ENCODE peak calls at places on chromosomes 4 and X, in ten cellular contexts. V, N, C, X, M, G, J, U, B and W are unnamed samples.

GRCh38 chrX:148133099-148133725 is 152.1 kb downstream of the FMR1NB start:
- DNase-seq in V (no peak), N (no peak), C (peak; percentile 0), X (no peak), M (no peak), G (no peak), J (no peak), U (no peak), B (no peak), W (no peak)

GRCh38 chr4:178937130-178937529 is 1494.9 kb upstream of the AGA start:
- DNase-seq in V (no peak), N (no peak), C (no peak), X (no peak), M (no peak), G (peak; percentile 1), J (peak; percentile 25), U (no peak), B (peak; percentile 5), W (no peak)

GRCh38 chr4:124947622-124948265 is 235.2 kb upstream of the ANKRD50 start:
- DNase-seq in V (no peak), N (no peak), C (no peak), X (no peak), M (no peak), G (no peak), J (peak; percentile 40), U (no peak), B (peak; percentile 26), W (no peak)

GRCh38 chrX:44945736-44946135 is 72.7 kb downstream of the KDM6A start:
- DNase-seq in V (no peak), N (no peak), C (no peak), X (no peak), M (no peak), G (no peak), J (no peak), U (no peak), B (no peak), W (no peak)

GRCh38 chr4:124265701-124266100 is 446.8 kb downstream of the ANKRD50 start:
- DNase-seq in V (no peak), N (no peak), C (peak; percentile 15), X (no peak), M (no peak), G (no peak), J (peak; percentile 72), U (no peak), B (peak; percentile 63), W (no peak)

GRCh38 chrX:25015486-25016360 is at the start of gene ARX:
- DNase-seq in V (no peak), N (peak; percentile 55), C (peak; percentile 65), X (no peak), M (no peak), G (peak; percentile 43), J (peak; percentile 53), U (peak; percentile 97), B (peak; percentile 36), W (peak; percentile 70)

GRCh38 chr4:145618210-145618911 is 824 bp upstream of the MMAA start:
- DNase-seq in V (no peak), N (no peak), C (no peak), X (no peak), M (peak; percentile 43), G (no peak), J (no peak), U (peak; percentile 4), B (no peak), W (no peak)

GRCh38 chrX:45781901-45782553 is 581.4 kb upstream of the DIPK2B start:
- DNase-seq in V (no peak), N (no peak), C (peak; percentile 69), X (no peak), M (no peak), G (peak; percentile 43), J (peak; percentile 70), U (peak; percentile 16), B (peak; percentile 51), W (no peak)

GRCh38 chrX:31500920-31501319 is 429.1 kb upstream of the FTHL17 start:
- DNase-seq in V (no peak), N (no peak), C (peak; percentile 51), X (no peak), M (no peak), G (no peak), J (peak; percentile 78), U (no peak), B (peak; percentile 69), W (no peak)

GRCh38 chr4:145882594-145882993 is 56.0 kb downstream of the ZNF827 start:
- DNase-seq in V (no peak), N (no peak), C (no peak), X (no peak), M (no peak), G (no peak), J (no peak), U (no peak), B (no peak), W (no peak)

GRCh38 chrX:23779025-23779424 is 3.9 kb upstream of the SAT1 start:
- DNase-seq in V (no peak), N (no peak), C (no peak), X (no peak), M (no peak), G (peak; percentile 63), J (peak; percentile 59), U (no peak), B (peak; percentile 36), W (no peak)

GRCh38 chr4:119314356-119314755 is 7.6 kb downstream of the FABP2 start:
- DNase-seq in V (no peak), N (no peak), C (peak; percentile 68), X (no peak), M (peak; percentile 15), G (no peak), J (peak; percentile 37), U (peak; percentile 68), B (peak; percentile 22), W (no peak)

GRCh38 chrX:153495362-153495751 is 577 bp downstream of the BGN start:
- DNase-seq in V (no peak), N (no peak), C (peak; percentile 62), X (no peak), M (no peak), G (no peak), J (peak; percentile 39), U (no peak), B (no peak), W (no peak)

GRCh38 chr4:139015948-139016451 is 419 bp downstream of the NOCT start:
- DNase-seq in V (peak; percentile 75), N (peak; percentile 63), C (peak; percentile 36), X (no peak), M (peak; percentile 52), G (no peak), J (peak; percentile 23), U (no peak), B (no peak), W (peak; percentile 83)

DNA sequence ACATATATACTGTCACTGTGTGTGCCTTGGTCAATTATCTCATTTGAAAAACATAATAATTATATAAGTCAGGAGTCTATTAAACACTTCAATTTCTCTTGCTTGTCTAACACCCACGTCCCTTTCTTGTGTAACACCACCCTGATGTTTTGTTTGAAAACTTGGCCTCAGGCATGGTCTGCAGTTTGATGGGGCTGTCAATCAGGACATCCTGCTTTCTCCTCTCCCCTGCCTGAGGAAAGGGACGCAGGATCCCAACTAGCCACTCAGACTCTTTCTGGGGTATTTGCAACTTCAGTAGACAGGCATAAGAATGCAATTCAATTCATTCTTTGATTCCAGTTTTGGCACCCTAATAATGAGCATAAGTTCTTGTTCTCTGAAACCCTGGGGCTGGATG is 48.8 kb downstream of the DKK2 start:
- DNase-seq in V (no peak), N (no peak), C (no peak), X (no peak), M (no peak), G (no peak), J (no peak), U (no peak), B (no peak), W (no peak)
- H3K4me1 ChIP-seq in V (no peaks in the 10 kb centered on the region), N (no peaks in the 10 kb centered on the region), C (no peaks in the 10 kb centered on the region), X (no peaks in the 10 kb centered on the region), M (no peaks in the 10 kb centered on the region), G (no peaks in the 10 kb centered on the region), J (no peaks in the 10 kb centered on the region), U (no peaks in the 10 kb centered on the region), B (no peaks in the 10 kb centered on the region), W (no peaks in the 10 kb centered on the region)

GRCh38 chrX:33132569-33132968 is 78.8 kb downstream of the DMD start:
- DNase-seq in V (no peak), N (no peak), C (no peak), X (no peak), M (no peak), G (no peak), J (no peak), U (no peak), B (no peak), W (no peak)
- H3K4me1 ChIP-seq in V (no peaks in the 10 kb centered on the region), N (no peaks in the 10 kb centered on the region), C (peaks cover 20% of the 10 kb centered on the region), X (no peaks in the 10 kb centered on the region), M (no peaks in the 10 kb centered on the region), G (no peaks in the 10 kb centered on the region), J (no peaks in the 10 kb centered on the region), U (peaks cover 27% of the 10 kb centered on the region), B (no peaks in the 10 kb centered on the region), W (no peaks in the 10 kb centered on the region)

GRCh38 chr4:184427687-184428086 is 46.7 kb downstream of the IRF2 start:
- DNase-seq in V (no peak), N (no peak), C (peak; percentile 54), X (no peak), M (no peak), G (no peak), J (peak; percentile 27), U (no peak), B (no peak), W (no peak)

GRCh38 chr4:184427093-184427492 is 47.3 kb downstream of the IRF2 start:
- DNase-seq in V (no peak), N (no peak), C (no peak), X (no peak), M (no peak), G (no peak), J (no peak), U (no peak), B (no peak), W (no peak)

GRCh38 chr4:184430163-184430562 is 44.2 kb downstream of the IRF2 start:
- DNase-seq in V (no peak), N (no peak), C (no peak), X (no peak), M (no peak), G (no peak), J (no peak), U (no peak), B (no peak), W (no peak)

GRCh38 chr4:184432127-184432922 is 42.0 kb downstream of the IRF2 start:
- DNase-seq in V (no peak), N (no peak), C (no peak), X (no peak), M (no peak), G (no peak), J (no peak), U (no peak), B (no peak), W (no peak)

GRCh38 chr4:184428787-184429186 is 45.6 kb downstream of the IRF2 start:
- DNase-seq in V (no peak), N (no peak), C (no peak), X (no peak), M (no peak), G (no peak), J (no peak), U (no peak), B (no peak), W (no peak)
- H3K4me1 ChIP-seq in V (peaks cover 11% of the 10 kb centered on the region), N (no peaks in the 10 kb centered on the region), C (no peaks in the 10 kb centered on the region), X (peaks cover 18% of the 10 kb centered on the region), M (no peaks in the 10 kb centered on the region), G (no peaks in the 10 kb centered on the region), J (peaks cover 10% of the 10 kb centered on the region), U (peaks cover 13% of the 10 kb centered on the region), B (no peaks in the 10 kb centered on the region), W (peaks cover 28% of the 10 kb centered on the region)

DNA sequence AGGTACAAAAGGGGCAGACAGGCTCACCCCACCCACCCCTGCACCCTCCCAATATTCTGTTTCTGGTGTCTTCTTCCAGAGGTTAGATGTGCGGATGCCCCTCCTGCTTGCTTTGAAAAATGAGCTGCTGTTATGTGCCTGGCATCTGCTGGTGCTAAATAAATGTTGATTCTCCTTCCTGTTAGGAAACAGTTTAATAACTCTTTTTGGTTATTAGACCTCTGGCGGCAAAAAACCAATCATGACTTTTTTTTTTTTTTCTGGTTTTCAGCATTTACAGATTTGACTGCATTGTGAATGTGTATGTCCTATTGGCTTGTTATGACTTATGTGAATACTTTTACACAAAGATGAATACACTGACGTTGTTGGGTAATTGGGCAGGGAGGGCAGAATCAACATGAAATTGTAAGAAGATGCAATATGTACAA is 13.6 kb upstream of the TMEM156 start:
- DNase-seq in V (no peak), N (peak; percentile 38), C (peak; percentile 47), X (no peak), M (no peak), G (no peak), J (no peak), U (no peak), B (no peak), W (no peak)
- H3K4me1 ChIP-seq in V (no peaks in the 10 kb centered on the region), N (no peaks in the 10 kb centered on the region), C (no peaks in the 10 kb centered on the region), X (peaks cover 22% of the 10 kb centered on the region), M (no peaks in the 10 kb centered on the region), G (peaks cover 50% of the 10 kb centered on the region), J (peaks cover 2% of the 10 kb centered on the region), U (peaks cover 20% of the 10 kb centered on the region), B (peaks cover 17% of the 10 kb centered on the region), W (peaks cover 39% of the 10 kb centered on the region)